ENCODE peak calls at places on chromosome 6, in four cellular contexts. One of them, this sample, is unnamed.

GRCh38 chr6:74690365-74690764 is 515.5 kb downstream of the COL12A1 start:
- DNase-seq in COLO829: no peak
- DNase-seq in progenitor cell of endocrine pancreas: no peak
- DNase-seq in epithelial cell of prostate: no peak
- DNase-seq in this sample: no peak

GRCh38 chr6:150207931-150208570 is 65.2 kb downstream of the PPP1R14C start:
- DNase-seq in epithelial cell of prostate: no peak
- DNase-seq in progenitor cell of endocrine pancreas: no peak
- DNase-seq in COLO829: no peak
- DNase-seq in this sample: no peak

GRCh38 chr6:7692453-7692784 is 33.5 kb upstream of the BMP6 start:
- DNase-seq in COLO829: no peak
- DNase-seq in progenitor cell of endocrine pancreas: no peak
- DNase-seq in epithelial cell of prostate: no peak
- DNase-seq in this sample: no peak

GRCh38 chr6:158039571-158040050 is 57.9 kb downstream of the SYNJ2 start:
- DNase-seq in epithelial cell of prostate: no peak
- DNase-seq in COLO829: no peak
- DNase-seq in progenitor cell of endocrine pancreas: no peak
- DNase-seq in this sample: no peak

GRCh38 chr6:21486115-21486514 is 107.4 kb upstream of the SOX4 start:
- DNase-seq in progenitor cell of endocrine pancreas: no peak
- DNase-seq in COLO829: no peak
- DNase-seq in epithelial cell of prostate: no peak
- DNase-seq in this sample: no peak

GRCh38 chr6:42451146-42451594 is 556 bp downstream of the TRERF1 start:
- DNase-seq in progenitor cell of endocrine pancreas: no peak
- DNase-seq in COLO829: no peak
- DNase-seq in epithelial cell of prostate: no peak
- DNase-seq in this sample: no peak

GRCh38 chr6:133567656-133568055 is 321.3 kb upstream of the TCF21 start:
- DNase-seq in COLO829: no peak
- DNase-seq in epithelial cell of prostate: no peak
- DNase-seq in progenitor cell of endocrine pancreas: no peak
- DNase-seq in this sample: no peak

GRCh38 chr6:40192516-40192915 is 258.3 kb upstream of the MOCS1 start:
- DNase-seq in progenitor cell of endocrine pancreas: no peak
- DNase-seq in COLO829: no peak
- DNase-seq in epithelial cell of prostate: no peak
- DNase-seq in this sample: no peak

GRCh38 chr6:118656822-118657451 is 5.5 kb upstream of the CEP85L start:
- DNase-seq in epithelial cell of prostate: no peak
- DNase-seq in COLO829: no peak
- DNase-seq in progenitor cell of endocrine pancreas: no peak
- DNase-seq in this sample: no peak

GRCh38 chr6:1713016-1713600 is 103.4 kb downstream of the FOXC1 start:
- DNase-seq in epithelial cell of prostate: no peak
- DNase-seq in progenitor cell of endocrine pancreas: no peak
- DNase-seq in COLO829: no peak
- DNase-seq in this sample: no peak

GRCh38 chr6:13924146-13924948 is 405 bp upstream of the RNF182 start:
- DNase-seq in COLO829: peak
- DNase-seq in epithelial cell of prostate: no peak
- DNase-seq in progenitor cell of endocrine pancreas: peak
- DNase-seq in this sample: no peak

GRCh38 chr6:135286962-135287525 is 105.9 kb downstream of the MYB start:
- DNase-seq in epithelial cell of prostate: no peak
- DNase-seq in progenitor cell of endocrine pancreas: no peak
- DNase-seq in COLO829: no peak
- DNase-seq in this sample: no peak

GRCh38 chr6:1872649-1873131 is 263.0 kb downstream of the FOXC1 start:
- DNase-seq in COLO829: no peak
- DNase-seq in epithelial cell of prostate: no peak
- DNase-seq in progenitor cell of endocrine pancreas: no peak
- DNase-seq in this sample: no peak

GRCh38 chr6:112321882-112322508 is 25.1 kb upstream of the RFPL4B start:
- DNase-seq in progenitor cell of endocrine pancreas: no peak
- DNase-seq in COLO829: no peak
- DNase-seq in epithelial cell of prostate: no peak
- DNase-seq in this sample: no peak

GRCh38 chr6:28982476-28983266 is 22.4 kb downstream of the ZNF311 start:
- DNase-seq in epithelial cell of prostate: no peak
- DNase-seq in progenitor cell of endocrine pancreas: no peak
- DNase-seq in COLO829: peak
- DNase-seq in this sample: no peak

GRCh38 chr6:43335469-43335868 is 26.8 kb upstream of the CRIP3 start:
- DNase-seq in COLO829: no peak
- DNase-seq in epithelial cell of prostate: no peak
- DNase-seq in progenitor cell of endocrine pancreas: no peak
- DNase-seq in this sample: no peak

GRCh38 chr6:109322825-109323580 is 59.3 kb downstream of the CD164 start:
- DNase-seq in COLO829: no peak
- DNase-seq in epithelial cell of prostate: no peak
- DNase-seq in progenitor cell of endocrine pancreas: no peak
- DNase-seq in this sample: no peak

GRCh38 chr6:28648035-28648877 is 122.6 kb downstream of the GPX5 start:
- DNase-seq in COLO829: peak
- DNase-seq in progenitor cell of endocrine pancreas: peak
- DNase-seq in epithelial cell of prostate: no peak
- DNase-seq in this sample: no peak

GRCh38 chr6:96196633-96197032 is 180.9 kb downstream of the FUT9 start:
- DNase-seq in epithelial cell of prostate: peak
- DNase-seq in progenitor cell of endocrine pancreas: no peak
- DNase-seq in COLO829: no peak
- DNase-seq in this sample: peak

GRCh38 chr6:72080260-72080941 is 194.1 kb downstream of the RIMS1 start:
- DNase-seq in COLO829: no peak
- DNase-seq in epithelial cell of prostate: no peak
- DNase-seq in progenitor cell of endocrine pancreas: no peak
- DNase-seq in this sample: no peak

GRCh38 chr6:665403-666267 is 8.7 kb upstream of the HUS1B start:
- DNase-seq in progenitor cell of endocrine pancreas: no peak
- DNase-seq in COLO829: no peak
- DNase-seq in epithelial cell of prostate: no peak
- DNase-seq in this sample: no peak

GRCh38 chr6:30555428-30556005 is 772 bp downstream of the GNL1 start:
- DNase-seq in epithelial cell of prostate: no peak
- DNase-seq in progenitor cell of endocrine pancreas: peak
- DNase-seq in COLO829: no peak
- DNase-seq in this sample: no peak

GRCh38 chr6:168345266-168345665 is 25.7 kb upstream of the DACT2 start:
- DNase-seq in COLO829: no peak
- DNase-seq in progenitor cell of endocrine pancreas: no peak
- DNase-seq in epithelial cell of prostate: no peak
- DNase-seq in this sample: no peak

GRCh38 chr6:30227242-30227722 is 14.1 kb upstream of the TRIM26 start:
- DNase-seq in COLO829: no peak
- DNase-seq in epithelial cell of prostate: no peak
- DNase-seq in progenitor cell of endocrine pancreas: no peak
- DNase-seq in this sample: no peak

GRCh38 chr6:111481836-111482235 is 1.2 kb downstream of the REV3L start:
- DNase-seq in COLO829: no peak
- DNase-seq in progenitor cell of endocrine pancreas: no peak
- DNase-seq in epithelial cell of prostate: no peak
- DNase-seq in this sample: no peak

GRCh38 chr6:147285087-147285855 is 81.1 kb downstream of the STXBP5 start:
- DNase-seq in progenitor cell of endocrine pancreas: no peak
- DNase-seq in COLO829: peak
- DNase-seq in epithelial cell of prostate: no peak
- DNase-seq in this sample: no peak

GRCh38 chr6:6834356-6835342 is 246.1 kb downstream of the LY86 start:
- DNase-seq in COLO829: no peak
- DNase-seq in progenitor cell of endocrine pancreas: no peak
- DNase-seq in epithelial cell of prostate: no peak
- DNase-seq in this sample: no peak

GRCh38 chr6:153038378-153038777 is 35.9 kb upstream of the MTRF1L start:
- DNase-seq in epithelial cell of prostate: no peak
- DNase-seq in progenitor cell of endocrine pancreas: no peak
- DNase-seq in COLO829: no peak
- DNase-seq in this sample: no peak

GRCh38 chr6:38799529-38800184 is 84.5 kb downstream of the DNAH8 start:
- DNase-seq in progenitor cell of endocrine pancreas: no peak
- DNase-seq in epithelial cell of prostate: no peak
- DNase-seq in COLO829: no peak
- DNase-seq in this sample: no peak

This sample was measured in iPS DF 19.7.